ENCODE peak calls at places on chromosome 4, in eight cellular contexts. One of them, this sample, is unnamed.

GRCh38 chr4:108126806-108127205 is 41.9 kb downstream of the LEF1 start:
- DNase-seq in choroid plexus epithelial cell: no peak
- DNase-seq in heart right ventricle: no peak
- DNase-seq in CD8-positive, alpha-beta T cell: no peak
- DNase-seq in HL-60: no peak
- DNase-seq in BE2C: no peak
- DNase-seq in heart left ventricle: no peak
- DNase-seq in adipocyte: no peak
- DNase-seq in this sample: no peak

GRCh38 chr4:111838406-111838930 is 306.8 kb upstream of the FAM241A start:
- DNase-seq in choroid plexus epithelial cell: no peak
- DNase-seq in heart right ventricle: no peak
- DNase-seq in CD8-positive, alpha-beta T cell: no peak
- DNase-seq in HL-60: no peak
- DNase-seq in BE2C: no peak
- DNase-seq in heart left ventricle: no peak
- DNase-seq in adipocyte: no peak
- DNase-seq in this sample: no peak

GRCh38 chr4:142124874-142125273 is 488.5 kb downstream of the IL15 start:
- DNase-seq in choroid plexus epithelial cell: no peak
- DNase-seq in heart right ventricle: no peak
- DNase-seq in CD8-positive, alpha-beta T cell: no peak
- DNase-seq in HL-60: no peak
- DNase-seq in BE2C: no peak
- DNase-seq in heart left ventricle: no peak
- DNase-seq in adipocyte: no peak
- DNase-seq in this sample: no peak

GRCh38 chr4:102598102-102598758 is 97.1 kb downstream of the NFKB1 start:
- DNase-seq in choroid plexus epithelial cell: peak
- DNase-seq in heart right ventricle: no peak
- DNase-seq in CD8-positive, alpha-beta T cell: no peak
- DNase-seq in HL-60: no peak
- DNase-seq in BE2C: no peak
- DNase-seq in heart left ventricle: no peak
- DNase-seq in adipocyte: peak
- DNase-seq in this sample: no peak

GRCh38 chr4:3040447-3041191 is 33.7 kb downstream of the HTT-AS start:
- DNase-seq in choroid plexus epithelial cell: no peak
- DNase-seq in heart right ventricle: no peak
- DNase-seq in CD8-positive, alpha-beta T cell: no peak
- DNase-seq in HL-60: no peak
- DNase-seq in BE2C: no peak
- DNase-seq in heart left ventricle: no peak
- DNase-seq in adipocyte: no peak
- DNase-seq in this sample: no peak

GRCh38 chr4:157270552-157270951 is 50.0 kb downstream of the GRIA2 start:
- DNase-seq in choroid plexus epithelial cell: no peak
- DNase-seq in heart right ventricle: no peak
- DNase-seq in CD8-positive, alpha-beta T cell: no peak
- DNase-seq in HL-60: no peak
- DNase-seq in BE2C: no peak
- DNase-seq in heart left ventricle: no peak
- DNase-seq in adipocyte: no peak
- DNase-seq in this sample: no peak

GRCh38 chr4:125624951-125625350 is 310.2 kb downstream of the FAT4 start:
- DNase-seq in choroid plexus epithelial cell: no peak
- DNase-seq in heart right ventricle: no peak
- DNase-seq in CD8-positive, alpha-beta T cell: no peak
- DNase-seq in HL-60: no peak
- DNase-seq in BE2C: peak
- DNase-seq in heart left ventricle: no peak
- DNase-seq in adipocyte: no peak
- DNase-seq in this sample: no peak

GRCh38 chr4:4526401-4526800 is 15.4 kb downstream of the STX18 start:
- DNase-seq in choroid plexus epithelial cell: no peak
- DNase-seq in heart right ventricle: no peak
- DNase-seq in CD8-positive, alpha-beta T cell: no peak
- DNase-seq in HL-60: no peak
- DNase-seq in BE2C: no peak
- DNase-seq in heart left ventricle: no peak
- DNase-seq in adipocyte: no peak
- DNase-seq in this sample: no peak

GRCh38 chr4:142549248-142549647 is 296.9 kb downstream of the INPP4B start:
- DNase-seq in choroid plexus epithelial cell: no peak
- DNase-seq in heart right ventricle: no peak
- DNase-seq in CD8-positive, alpha-beta T cell: no peak
- DNase-seq in HL-60: no peak
- DNase-seq in BE2C: no peak
- DNase-seq in heart left ventricle: no peak
- DNase-seq in adipocyte: no peak
- DNase-seq in this sample: no peak

GRCh38 chr4:56844817-56845580 is 23.5 kb upstream of the SPINK2 start:
- DNase-seq in choroid plexus epithelial cell: peak
- DNase-seq in heart right ventricle: no peak
- DNase-seq in CD8-positive, alpha-beta T cell: no peak
- DNase-seq in HL-60: no peak
- DNase-seq in BE2C: no peak
- DNase-seq in heart left ventricle: no peak
- DNase-seq in adipocyte: no peak
- DNase-seq in this sample: no peak

GRCh38 chr4:142324572-142324971 is 521.5 kb downstream of the INPP4B start:
- DNase-seq in choroid plexus epithelial cell: no peak
- DNase-seq in heart right ventricle: no peak
- DNase-seq in CD8-positive, alpha-beta T cell: no peak
- DNase-seq in HL-60: no peak
- DNase-seq in BE2C: no peak
- DNase-seq in heart left ventricle: no peak
- DNase-seq in adipocyte: no peak
- DNase-seq in this sample: no peak

GRCh38 chr4:40685300-40685699 is 55.6 kb upstream of the RBM47 start:
- DNase-seq in choroid plexus epithelial cell: peak
- DNase-seq in heart right ventricle: no peak
- DNase-seq in CD8-positive, alpha-beta T cell: no peak
- DNase-seq in HL-60: no peak
- DNase-seq in BE2C: no peak
- DNase-seq in heart left ventricle: no peak
- DNase-seq in adipocyte: peak
- DNase-seq in this sample: no peak

GRCh38 chr4:184279496-184280082 is 61.9 kb upstream of the ENPP6 start:
- DNase-seq in choroid plexus epithelial cell: peak
- DNase-seq in heart right ventricle: no peak
- DNase-seq in CD8-positive, alpha-beta T cell: no peak
- DNase-seq in HL-60: no peak
- DNase-seq in BE2C: no peak
- DNase-seq in heart left ventricle: no peak
- DNase-seq in adipocyte: no peak
- DNase-seq in this sample: no peak

GRCh38 chr4:110055014-110055768 is 142.5 kb downstream of the EGF start:
- DNase-seq in choroid plexus epithelial cell: peak
- DNase-seq in heart right ventricle: no peak
- DNase-seq in CD8-positive, alpha-beta T cell: no peak
- DNase-seq in HL-60: no peak
- DNase-seq in BE2C: no peak
- DNase-seq in heart left ventricle: no peak
- DNase-seq in adipocyte: peak
- DNase-seq in this sample: no peak

GRCh38 chr4:94650690-94651089 is 107.1 kb upstream of the BMPR1B start:
- DNase-seq in choroid plexus epithelial cell: peak
- DNase-seq in heart right ventricle: no peak
- DNase-seq in CD8-positive, alpha-beta T cell: no peak
- DNase-seq in HL-60: no peak
- DNase-seq in BE2C: no peak
- DNase-seq in heart left ventricle: no peak
- DNase-seq in adipocyte: no peak
- DNase-seq in this sample: no peak

GRCh38 chr4:138891610-138892009 is 124.0 kb upstream of the NOCT start:
- DNase-seq in choroid plexus epithelial cell: no peak
- DNase-seq in heart right ventricle: no peak
- DNase-seq in CD8-positive, alpha-beta T cell: no peak
- DNase-seq in HL-60: no peak
- DNase-seq in BE2C: no peak
- DNase-seq in heart left ventricle: no peak
- DNase-seq in adipocyte: peak
- DNase-seq in this sample: no peak

GRCh38 chr4:122700178-122700725 is 32.3 kb upstream of the BBS12 start:
- DNase-seq in choroid plexus epithelial cell: peak
- DNase-seq in heart right ventricle: peak
- DNase-seq in CD8-positive, alpha-beta T cell: no peak
- DNase-seq in HL-60: no peak
- DNase-seq in BE2C: peak
- DNase-seq in heart left ventricle: peak
- DNase-seq in adipocyte: no peak
- DNase-seq in this sample: no peak

GRCh38 chr4:170004656-170005250 is 21.4 kb downstream of the MFAP3L start:
- DNase-seq in choroid plexus epithelial cell: no peak
- DNase-seq in heart right ventricle: no peak
- DNase-seq in CD8-positive, alpha-beta T cell: no peak
- DNase-seq in HL-60: no peak
- DNase-seq in BE2C: no peak
- DNase-seq in heart left ventricle: no peak
- DNase-seq in adipocyte: no peak
- DNase-seq in this sample: no peak

GRCh38 chr4:30912098-30912719 is 192.0 kb downstream of the PCDH7 start:
- DNase-seq in choroid plexus epithelial cell: peak
- DNase-seq in heart right ventricle: no peak
- DNase-seq in CD8-positive, alpha-beta T cell: no peak
- DNase-seq in HL-60: no peak
- DNase-seq in BE2C: no peak
- DNase-seq in heart left ventricle: no peak
- DNase-seq in adipocyte: peak
- DNase-seq in this sample: no peak

DNA sequence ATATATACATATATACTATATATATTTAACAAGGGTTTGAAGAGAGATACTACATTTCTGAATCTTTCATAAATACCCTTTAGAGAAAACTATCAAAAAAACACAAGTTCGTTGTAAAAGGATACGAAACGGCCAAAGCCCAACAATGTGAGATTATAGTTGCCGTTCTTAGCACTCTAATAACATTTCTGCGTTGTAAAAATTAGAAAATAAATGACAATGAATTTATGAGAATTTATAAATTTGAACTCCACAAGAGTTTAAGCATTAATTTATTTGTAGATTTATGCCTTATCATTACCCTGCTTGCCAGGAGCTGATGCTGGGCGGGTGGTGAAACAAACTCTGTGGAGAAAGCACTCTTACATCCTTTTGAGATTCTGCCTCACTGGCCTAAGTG is 1.1 kb downstream of the WDR17 start:
- DNase-seq in choroid plexus epithelial cell: no peak
- DNase-seq in heart right ventricle: no peak
- DNase-seq in CD8-positive, alpha-beta T cell: no peak
- DNase-seq in HL-60: no peak
- DNase-seq in BE2C: no peak
- DNase-seq in heart left ventricle: no peak
- DNase-seq in adipocyte: no peak
- DNase-seq in this sample: no peak
- H3K4me3 ChIP-seq in choroid plexus epithelial cell: no peak
- H3K4me3 ChIP-seq in heart right ventricle: no peak
- H3K4me3 ChIP-seq in CD8-positive, alpha-beta T cell: no peak
- H3K4me3 ChIP-seq in HL-60: no peak
- H3K4me3 ChIP-seq in BE2C: peak
- H3K4me3 ChIP-seq in heart left ventricle: peak
- H3K4me3 ChIP-seq in adipocyte: no peak
- H3K4me3 ChIP-seq in this sample: no peak

GRCh38 chr4:26601204-26601603 is 17.3 kb downstream of the TBC1D19 start:
- DNase-seq in choroid plexus epithelial cell: no peak
- DNase-seq in heart right ventricle: no peak
- DNase-seq in CD8-positive, alpha-beta T cell: no peak
- DNase-seq in HL-60: no peak
- DNase-seq in BE2C: no peak
- DNase-seq in heart left ventricle: no peak
- DNase-seq in adipocyte: no peak
- DNase-seq in this sample: no peak
- H3K4me3 ChIP-seq in choroid plexus epithelial cell: no peak
- H3K4me3 ChIP-seq in heart right ventricle: no peak
- H3K4me3 ChIP-seq in CD8-positive, alpha-beta T cell: no peak
- H3K4me3 ChIP-seq in HL-60: no peak
- H3K4me3 ChIP-seq in BE2C: no peak
- H3K4me3 ChIP-seq in heart left ventricle: no peak
- H3K4me3 ChIP-seq in adipocyte: no peak
- H3K4me3 ChIP-seq in this sample: no peak

GRCh38 chr4:909821-910220 is 22.3 kb downstream of the GAK start:
- DNase-seq in choroid plexus epithelial cell: no peak
- DNase-seq in heart right ventricle: no peak
- DNase-seq in CD8-positive, alpha-beta T cell: no peak
- DNase-seq in HL-60: no peak
- DNase-seq in BE2C: peak
- DNase-seq in heart left ventricle: no peak
- DNase-seq in adipocyte: no peak
- DNase-seq in this sample: no peak
- H3K4me3 ChIP-seq in choroid plexus epithelial cell: no peak
- H3K4me3 ChIP-seq in heart right ventricle: no peak
- H3K4me3 ChIP-seq in CD8-positive, alpha-beta T cell: no peak
- H3K4me3 ChIP-seq in HL-60: no peak
- H3K4me3 ChIP-seq in BE2C: no peak
- H3K4me3 ChIP-seq in heart left ventricle: no peak
- H3K4me3 ChIP-seq in adipocyte: no peak
- H3K4me3 ChIP-seq in this sample: no peak

GRCh38 chr4:73603854-73604584 is 16.2 kb downstream of the RASSF6 start:
- DNase-seq in choroid plexus epithelial cell: peak
- DNase-seq in heart right ventricle: no peak
- DNase-seq in CD8-positive, alpha-beta T cell: no peak
- DNase-seq in HL-60: no peak
- DNase-seq in BE2C: no peak
- DNase-seq in heart left ventricle: no peak
- DNase-seq in adipocyte: no peak
- DNase-seq in this sample: no peak

GRCh38 chr4:73608677-73609594 is 11.3 kb downstream of the RASSF6 start:
- DNase-seq in choroid plexus epithelial cell: peak
- DNase-seq in heart right ventricle: no peak
- DNase-seq in CD8-positive, alpha-beta T cell: no peak
- DNase-seq in HL-60: no peak
- DNase-seq in BE2C: no peak
- DNase-seq in heart left ventricle: no peak
- DNase-seq in adipocyte: peak
- DNase-seq in this sample: no peak

GRCh38 chr4:73609688-73610087 is 10.5 kb downstream of the RASSF6 start:
- DNase-seq in choroid plexus epithelial cell: peak
- DNase-seq in heart right ventricle: no peak
- DNase-seq in CD8-positive, alpha-beta T cell: no peak
- DNase-seq in HL-60: no peak
- DNase-seq in BE2C: no peak
- DNase-seq in heart left ventricle: no peak
- DNase-seq in adipocyte: peak
- DNase-seq in this sample: no peak

GRCh38 chr4:73607375-73608026 is 12.7 kb downstream of the RASSF6 start:
- DNase-seq in choroid plexus epithelial cell: no peak
- DNase-seq in heart right ventricle: no peak
- DNase-seq in CD8-positive, alpha-beta T cell: no peak
- DNase-seq in HL-60: no peak
- DNase-seq in BE2C: no peak
- DNase-seq in heart left ventricle: no peak
- DNase-seq in adipocyte: no peak
- DNase-seq in this sample: no peak

DNA sequence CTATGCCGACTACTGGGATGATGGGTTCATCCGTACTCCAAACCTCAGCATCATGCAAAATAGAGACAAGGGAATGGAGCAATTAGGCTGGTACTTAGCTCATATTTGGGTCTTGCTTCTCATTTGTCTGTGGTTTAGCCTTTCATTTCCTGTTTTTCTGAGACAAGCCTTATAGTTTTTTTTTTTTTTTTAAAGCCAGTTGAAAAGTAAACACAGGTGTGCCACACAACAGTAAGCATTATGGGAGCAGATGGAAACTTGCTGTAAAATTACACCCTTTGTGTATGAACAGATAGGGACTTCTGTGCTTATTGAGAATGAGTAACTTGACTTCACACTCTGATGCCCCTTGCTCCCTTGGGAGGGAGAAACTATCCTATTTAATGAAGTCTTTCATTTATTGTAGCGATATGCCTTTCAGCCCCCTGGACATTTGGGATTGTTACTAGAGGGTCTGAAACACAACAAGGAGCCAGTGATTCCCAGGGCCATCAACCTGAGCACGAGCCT is 13.7 kb downstream of the RASSF6 start:
- DNase-seq in choroid plexus epithelial cell: no peak
- DNase-seq in heart right ventricle: no peak
- DNase-seq in CD8-positive, alpha-beta T cell: no peak
- DNase-seq in HL-60: no peak
- DNase-seq in BE2C: no peak
- DNase-seq in heart left ventricle: no peak
- DNase-seq in adipocyte: no peak
- DNase-seq in this sample: no peak
- H3K4me3 ChIP-seq in choroid plexus epithelial cell: no peak
- H3K4me3 ChIP-seq in heart right ventricle: no peak
- H3K4me3 ChIP-seq in CD8-positive, alpha-beta T cell: no peak
- H3K4me3 ChIP-seq in HL-60: no peak
- H3K4me3 ChIP-seq in BE2C: no peak
- H3K4me3 ChIP-seq in heart left ventricle: no peak
- H3K4me3 ChIP-seq in adipocyte: no peak
- H3K4me3 ChIP-seq in this sample: no peak